ENCODE peak calls at places on chromosome 4, in eight cellular contexts. Z is mammary epithelial cell, Y is HCT116, M is astrocyte, K is MM.1S, E is hepatocyte, B is H9, D is neural progenitor cell. P is an unnamed sample. For H4K20me1, the result is how much of the 10 kb centered on the place peaks cover.

GRCh38 chr4:26992657-26993361 is 132.2 kb downstream of the STIM2 start:
- DNase-seq in Z (peak), Y (no peak), M (peak), K (no peak), E (peak), B (no peak), D (no peak), P (peak)

GRCh38 chr4:86357608-86358007 is 2.2 kb downstream of the MAPK10 start:
- DNase-seq in Z (no peak), Y (no peak), M (no peak), K (no peak), E (no peak), B (no peak), D (no peak), P (no peak)

GRCh38 chr4:127732623-127733199 is 2.5 kb downstream of the SLC25A31 start:
- DNase-seq in Z (peak), Y (peak), M (peak), K (peak), E (peak), B (no peak), D (peak), P (peak)

GRCh38 chr4:59597536-59598232 is 1602.4 kb upstream of the ADGRL3 start:
- DNase-seq in Z (peak), Y (no peak), M (no peak), K (no peak), E (no peak), B (no peak), D (peak), P (no peak)

GRCh38 chr4:183205193-183205592 is 106.1 kb downstream of the WWC2 start:
- DNase-seq in Z (no peak), Y (no peak), M (no peak), K (no peak), E (no peak), B (no peak), D (no peak), P (no peak)

GRCh38 chr4:110134269-110134889 is 64.0 kb downstream of the ELOVL6 start:
- DNase-seq in Z (no peak), Y (no peak), M (no peak), K (no peak), E (no peak), B (no peak), D (no peak), P (peak)

GRCh38 chr4:85932371-85933305 is 427.2 kb downstream of the MAPK10 start:
- DNase-seq in Z (no peak), Y (no peak), M (peak), K (no peak), E (no peak), B (no peak), D (peak), P (no peak)

GRCh38 chr4:107210450-107211239 is 174.5 kb upstream of the DKK2 start:
- DNase-seq in Z (peak), Y (no peak), M (peak), K (peak), E (no peak), B (no peak), D (no peak), P (peak)

GRCh38 chr4:112145326-112145819 is at the start of gene FAM241A:
- DNase-seq in Z (peak), Y (peak), M (peak), K (peak), E (peak), B (peak), D (peak), P (peak)

GRCh38 chr4:152257601-152258066 is 278.3 kb downstream of the FBXW7 start:
- DNase-seq in Z (no peak), Y (no peak), M (peak), K (no peak), E (no peak), B (no peak), D (peak), P (peak)

GRCh38 chr4:172042714-172043114 is 229.5 kb downstream of the GALNTL6 start:
- DNase-seq in Z (peak), Y (peak), M (peak), K (no peak), E (peak), B (no peak), D (no peak), P (no peak)

GRCh38 chr4:112633477-112634235 is 3.1 kb downstream of the ZGRF1 start:
- DNase-seq in Z (peak), Y (peak), M (peak), K (peak), E (peak), B (no peak), D (peak), P (peak)

GRCh38 chr4:148057425-148058020 is 325.6 kb downstream of the ARHGAP10 start:
- DNase-seq in Z (no peak), Y (no peak), M (no peak), K (no peak), E (no peak), B (no peak), D (no peak), P (no peak)
- H3K4me2 ChIP-seq in Z (no peak), Y (no peak), M (no peak), K (no peak), E (no peak), B (no peak), D (no peak), P (no peak)

DNA sequence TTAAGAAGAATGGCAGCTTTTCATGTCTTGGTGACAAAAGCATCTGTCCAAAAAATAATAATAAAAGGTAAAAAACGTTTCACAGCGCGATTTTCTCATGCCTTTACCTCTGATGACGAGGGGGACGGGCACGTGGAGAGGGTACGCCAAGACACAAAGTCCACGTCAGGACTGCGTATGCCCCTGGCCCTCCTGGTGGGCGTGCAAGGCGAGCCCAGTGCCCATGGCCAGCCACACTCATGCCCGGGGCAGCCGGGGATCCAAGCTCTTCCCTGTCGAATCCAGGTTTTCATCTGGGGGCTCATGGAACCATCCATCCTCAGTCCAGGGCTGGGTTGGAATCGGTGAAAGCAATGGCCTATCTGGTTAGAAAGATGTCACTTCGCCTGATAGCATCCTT is 176.6 kb downstream of the AFAP1 start:
- DNase-seq in Z (no peak), Y (no peak), M (no peak), K (no peak), E (no peak), B (no peak), D (no peak), P (no peak)
- H4K20me1 ChIP-seq in Z (under half), Y (under half), M (half or more), K (under half), E (under half), B (under half), D (under half), P (under half)

DNA sequence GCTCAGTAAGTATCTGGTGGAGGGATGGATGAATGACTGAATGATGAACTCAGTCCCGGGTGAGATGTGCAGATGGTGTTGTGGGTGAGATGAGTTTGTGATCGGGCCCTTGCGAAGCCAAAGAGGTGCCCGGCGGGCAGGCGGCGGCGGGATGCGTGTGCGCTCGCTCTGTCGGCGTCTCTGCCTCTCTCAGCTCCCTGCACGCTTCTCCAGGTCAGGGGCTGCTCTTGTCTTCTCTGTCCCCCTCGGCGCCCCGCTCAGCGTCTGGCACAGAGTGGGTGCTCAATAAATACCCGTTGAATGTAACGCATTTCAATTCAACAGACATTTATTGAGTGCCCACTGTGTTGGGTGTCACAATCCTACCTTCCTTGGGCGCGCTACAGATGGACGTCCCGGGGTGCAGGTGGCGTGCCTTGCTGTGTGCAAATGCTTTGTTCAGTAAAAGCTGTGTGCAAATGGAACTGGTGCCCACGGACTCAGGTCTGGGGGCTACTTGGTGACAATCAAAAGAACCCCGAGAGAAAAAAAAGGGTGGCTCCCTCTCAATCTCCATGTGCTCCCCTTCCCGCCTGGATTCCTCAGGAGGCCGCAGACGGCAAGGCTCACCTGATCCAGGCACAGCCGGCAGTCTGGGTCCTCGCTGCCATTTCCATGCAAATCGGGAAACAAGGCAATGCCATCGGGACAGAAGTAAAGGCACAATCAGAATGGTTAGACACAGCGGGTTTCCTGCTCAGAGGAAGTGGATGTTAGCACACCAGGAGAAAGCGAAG is 65.6 kb upstream of the AFAP1 start:
- DNase-seq in Z (no peak), Y (no peak), M (no peak), K (no peak), E (no peak), B (no peak), D (no peak), P (no peak)
- H3K27ac ChIP-seq in Z (no peak), Y (no peak), M (no peak), K (no peak), E (no peak), B (no peak), D (no peak), P (no peak)

DNA sequence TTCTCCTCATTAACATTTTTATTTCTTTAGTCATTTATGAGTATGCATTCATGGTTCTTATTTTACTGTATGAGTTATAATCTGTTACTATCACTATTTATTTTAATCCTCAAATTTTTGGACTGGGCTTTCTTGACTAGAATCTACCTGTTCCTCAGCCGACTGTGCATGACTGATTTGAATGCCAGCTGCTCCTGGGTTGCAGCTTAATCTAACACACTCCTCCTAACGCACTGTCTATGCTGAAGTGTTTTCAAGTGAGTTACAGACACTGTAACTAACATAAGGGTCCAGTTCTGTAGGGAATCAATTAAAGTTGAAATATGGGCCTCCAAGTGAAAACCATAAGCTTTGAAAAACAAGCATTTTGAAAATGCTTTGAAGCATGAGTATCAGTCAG is 137.4 kb upstream of the ARSJ start:
- DNase-seq in Z (no peak), Y (no peak), M (no peak), K (no peak), E (no peak), B (no peak), D (no peak), P (no peak)
- H3K4me2 ChIP-seq in Z (no peak), Y (no peak), M (no peak), K (no peak), E (no peak), B (no peak), D (no peak), P (no peak)

GRCh38 chr4:169254546-169254983 is 16.2 kb downstream of the SH3RF1 start:
- DNase-seq in Z (peak), Y (peak), M (peak), K (no peak), E (no peak), B (no peak), D (no peak), P (peak)

GRCh38 chr4:169251291-169252235 is 19.2 kb downstream of the SH3RF1 start:
- DNase-seq in Z (peak), Y (peak), M (peak), K (no peak), E (peak), B (peak), D (peak), P (no peak)

GRCh38 chr4:169252339-169253086 is 18.2 kb downstream of the SH3RF1 start:
- DNase-seq in Z (no peak), Y (no peak), M (peak), K (no peak), E (no peak), B (no peak), D (no peak), P (no peak)

GRCh38 chr4:169253904-169254303 is 16.9 kb downstream of the SH3RF1 start:
- DNase-seq in Z (peak), Y (no peak), M (peak), K (no peak), E (no peak), B (no peak), D (no peak), P (peak)

GRCh38 chr4:169253087-169253675 is 17.6 kb downstream of the SH3RF1 start:
- DNase-seq in Z (no peak), Y (no peak), M (peak), K (no peak), E (no peak), B (no peak), D (no peak), P (no peak)
- H4K20me1 ChIP-seq in Z (under half), Y (under half), M (under half), K (under half), E (under half), B (under half), D (under half), P (half or more)

DNA sequence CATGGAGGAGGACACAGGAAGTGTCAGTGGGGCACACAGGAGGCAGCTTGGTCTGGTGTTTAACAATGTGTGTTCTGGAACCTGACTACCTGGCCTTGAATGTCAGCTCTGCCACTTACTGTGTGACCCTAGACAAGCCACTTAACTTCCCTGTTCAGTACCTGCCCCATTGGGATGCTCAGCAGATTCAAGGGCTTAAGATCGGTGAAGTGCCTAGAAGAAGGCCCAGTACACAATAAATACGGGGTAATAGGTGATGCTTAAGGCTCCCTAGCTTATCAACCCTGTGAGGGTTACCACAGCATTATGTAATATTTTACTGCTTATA is 1.6 kb upstream of the CHIC2 start:
- DNase-seq in Z (no peak), Y (no peak), M (no peak), K (no peak), E (no peak), B (no peak), D (no peak), P (no peak)
- H3K27ac ChIP-seq in Z (peak), Y (no peak), M (no peak), K (no peak), E (peak), B (no peak), D (no peak), P (peak)

GRCh38 chr4:84622959-84623358 is 40.0 kb downstream of the CDS1 start:
- DNase-seq in Z (no peak), Y (no peak), M (no peak), K (no peak), E (no peak), B (no peak), D (no peak), P (no peak)
- H3K4me2 ChIP-seq in Z (no peak), Y (no peak), M (no peak), K (no peak), E (no peak), B (no peak), D (no peak), P (no peak)

DNA sequence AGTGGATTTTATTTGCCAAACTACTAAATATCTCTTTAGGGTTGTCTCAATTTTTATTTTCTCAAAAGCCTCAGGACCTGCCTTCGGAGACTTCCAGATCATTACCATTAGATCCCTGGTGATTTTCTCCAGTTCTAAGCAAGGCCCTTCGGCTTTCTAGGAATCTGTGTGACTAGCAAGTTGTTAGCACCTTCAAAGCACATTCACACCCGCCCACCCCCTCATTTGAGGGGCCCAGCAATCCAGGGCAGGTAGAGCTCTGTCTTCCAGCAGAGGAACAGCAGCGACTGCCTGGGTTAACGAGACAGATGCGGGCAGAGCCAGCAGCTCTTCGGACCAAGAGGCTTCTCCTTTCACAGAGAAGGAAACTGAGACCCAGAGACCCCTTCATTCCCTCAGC is 2.0 kb downstream of the WDR1 start:
- DNase-seq in Z (no peak), Y (no peak), M (no peak), K (no peak), E (no peak), B (no peak), D (no peak), P (no peak)
- H4K20me1 ChIP-seq in Z (under half), Y (under half), M (half or more), K (under half), E (half or more), B (under half), D (half or more), P (under half)

P was measured in GM23248.